ENCODE peak calls at places on chromosomes 11 and 22, in eight cellular contexts. O, V, F, J, Y, E, I and A are unnamed samples.

GRCh38 chr11:9797300-9797699 is 133.4 kb downstream of the SWAP70 start:
- DNase-seq in F (no peak), V (no peak), J (no peak), I (no peak), E (no peak), O (no peak), Y (no peak), A (no peak)

GRCh38 chr22:31334329-31334728 is 11.8 kb downstream of the PATZ1 start:
- DNase-seq in J (no peak), V (no peak), E (no peak), I (no peak), F (no peak), O (no peak), Y (no peak), A (no peak)

GRCh38 chr22:40040927-40041326 is 46.2 kb downstream of the FAM83F start:
- DNase-seq in Y (no peak), O (no peak), V (peak; percentile 61), J (peak; percentile 69), E (peak; percentile 24), F (no peak), I (no peak), A (no peak)

GRCh38 chr11:69378303-69379141 is 84.6 kb downstream of the MYEOV start:
- DNase-seq in E (no peak), I (no peak), J (no peak), F (no peak), O (no peak), Y (no peak), V (peak; percentile 43), A (no peak)

GRCh38 chr11:46554205-46555162 is 39.3 kb downstream of the AMBRA1 start:
- DNase-seq in O (no peak), Y (no peak), V (no peak), I (no peak), J (no peak), F (no peak), E (peak; percentile 48), A (no peak)

GRCh38 chr11:30489513-30489912 is 96.6 kb downstream of the MPPED2 start:
- DNase-seq in O (peak; percentile 20), J (no peak), E (no peak), Y (no peak), F (no peak), V (no peak), I (no peak), A (no peak)

GRCh38 chr22:27626675-27627443 is 174.7 kb downstream of the MN1 start:
- DNase-seq in Y (no peak), V (no peak), E (no peak), O (no peak), J (no peak), I (no peak), F (no peak), A (no peak)

GRCh38 chr22:40240671-40241070 is 62.9 kb downstream of the TNRC6B start:
- DNase-seq in Y (no peak), E (no peak), I (no peak), J (no peak), V (no peak), F (no peak), O (no peak), A (no peak)

GRCh38 chr22:50708996-50709395 is 29.0 kb upstream of the ACR start:
- DNase-seq in O (no peak), Y (no peak), V (no peak), F (no peak), I (no peak), J (no peak), E (no peak), A (no peak)

GRCh38 chr11:75380716-75381420 is 18.4 kb upstream of the RPS3 start:
- DNase-seq in E (peak; percentile 35), O (no peak), I (no peak), Y (no peak), V (no peak), J (no peak), F (no peak), A (no peak)

GRCh38 chr11:45609902-45610301 is 55.5 kb downstream of the CHST1 start:
- DNase-seq in V (no peak), I (no peak), F (no peak), Y (no peak), E (no peak), J (no peak), O (no peak), A (no peak)

GRCh38 chr22:22943521-22944267 is 56.1 kb downstream of the IGLL5 start:
- DNase-seq in Y (no peak), V (peak; percentile 42), J (no peak), E (no peak), O (no peak), F (no peak), I (peak; percentile 3), A (peak; percentile 45)

GRCh38 chr11:86551693-86552092 is 120.7 kb downstream of the ME3 start:
- DNase-seq in V (no peak), J (no peak), I (no peak), O (no peak), E (no peak), Y (no peak), F (no peak), A (no peak)

GRCh38 chr11:9629064-9629463 is 34.8 kb upstream of the SWAP70 start:
- DNase-seq in I (no peak), Y (no peak), V (no peak), O (no peak), J (no peak), F (no peak), E (no peak), A (no peak)

GRCh38 chr11:15034687-15035267 is 38.6 kb upstream of the CALCB start:
- DNase-seq in J (no peak), V (no peak), Y (no peak), E (no peak), O (no peak), I (no peak), F (no peak), A (no peak)

GRCh38 chr11:57562596-57562995 is 4.9 kb downstream of the UBE2L6 start:
- DNase-seq in F (no peak), I (no peak), Y (no peak), O (no peak), J (no peak), V (no peak), E (no peak), A (no peak)

GRCh38 chr11:12074529-12075195 is 35.7 kb upstream of the MICAL2 start:
- DNase-seq in J (no peak), V (no peak), Y (no peak), E (no peak), F (no peak), I (no peak), O (no peak), A (no peak)

GRCh38 chr11:36699271-36699670 is 101.2 kb upstream of the RAG2 start:
- DNase-seq in E (no peak), J (peak; percentile 49), Y (no peak), O (no peak), F (no peak), I (no peak), V (no peak), A (peak; percentile 83)

GRCh38 chr22:19744350-19745006 is 16.1 kb upstream of the TBX1 start:
- DNase-seq in V (no peak), Y (no peak), I (no peak), J (no peak), O (no peak), E (no peak), F (no peak), A (no peak)

GRCh38 chr11:1113405-1114201 is 38.9 kb downstream of the MUC2 start:
- DNase-seq in I (no peak), J (no peak), F (no peak), E (no peak), Y (no peak), V (no peak), O (no peak), A (no peak)

GRCh38 chr22:36999463-36999862 is 19.8 kb downstream of the TST start:
- DNase-seq in O (no peak), I (no peak), V (no peak), J (no peak), E (no peak), Y (no peak), F (no peak), A (no peak)

GRCh38 chr11:72423840-72424239 is 10.5 kb downstream of the CLPB start:
- DNase-seq in O (no peak), F (no peak), Y (no peak), J (no peak), I (no peak), V (no peak), E (no peak), A (no peak)